ENCODE peak calls at places on chromosome 19, in six cellular contexts. Z is heart left ventricle, R is AG04450, T is testis, F is transverse colon, O is GM12865. X is an unnamed sample.

GRCh38 chr19:8340341-8341096 is 2.5 kb downstream of the KANK3 start:
- DNase-seq in Z (peak), R (no peak), T (peak), F (peak), O (no peak), X (no peak)

GRCh38 chr19:40147693-40148347 is 43.4 kb upstream of the MAP3K10 start:
- DNase-seq in Z (no peak), R (peak), T (no peak), F (peak), O (peak), X (no peak)

GRCh38 chr19:42178791-42179500 is 38.5 kb downstream of the DEDD2 start:
- DNase-seq in Z (no peak), R (no peak), T (no peak), F (no peak), O (peak), X (peak)

GRCh38 chr19:8638078-8638619 is 7.7 kb downstream of the NFILZ start:
- DNase-seq in Z (peak), R (no peak), T (peak), F (peak), O (no peak), X (no peak)

GRCh38 chr19:38892841-38893240 is 6.6 kb downstream of the SIRT2 start:
- DNase-seq in Z (no peak), R (no peak), T (peak), F (no peak), O (no peak), X (no peak)

GRCh38 chr19:3108775-3109174 is 14.6 kb downstream of the GNA11 start:
- DNase-seq in Z (no peak), R (peak), T (peak), F (peak), O (peak), X (peak)

GRCh38 chr19:40539070-40539469 is 37.6 kb upstream of the SHKBP1 start:
- DNase-seq in Z (no peak), R (no peak), T (no peak), F (no peak), O (no peak), X (no peak)

GRCh38 chr19:31548941-31549340 is 199.7 kb upstream of the TSHZ3 start:
- DNase-seq in Z (no peak), R (peak), T (peak), F (no peak), O (no peak), X (no peak)

GRCh38 chr19:16386619-16387240 is 62.1 kb downstream of the KLF2 start:
- DNase-seq in Z (no peak), R (peak), T (peak), F (no peak), O (peak), X (peak)

GRCh38 chr19:20482721-20483120 is 82.9 kb downstream of the ZNF737 start:
- DNase-seq in Z (no peak), R (no peak), T (no peak), F (no peak), O (no peak), X (no peak)

GRCh38 chr19:21848706-21849105 is 12.7 kb upstream of the ZNF43 start:
- DNase-seq in Z (no peak), R (peak), T (no peak), F (no peak), O (no peak), X (no peak)

GRCh38 chr19:33375760-33376159 is 2.3 kb downstream of the CEBPG start:
- DNase-seq in Z (no peak), R (no peak), T (no peak), F (no peak), O (no peak), X (no peak)

GRCh38 chr19:7670790-7671189 is 1.9 kb downstream of the RETN start:
- DNase-seq in Z (no peak), R (no peak), T (no peak), F (no peak), O (no peak), X (no peak)

DNA sequence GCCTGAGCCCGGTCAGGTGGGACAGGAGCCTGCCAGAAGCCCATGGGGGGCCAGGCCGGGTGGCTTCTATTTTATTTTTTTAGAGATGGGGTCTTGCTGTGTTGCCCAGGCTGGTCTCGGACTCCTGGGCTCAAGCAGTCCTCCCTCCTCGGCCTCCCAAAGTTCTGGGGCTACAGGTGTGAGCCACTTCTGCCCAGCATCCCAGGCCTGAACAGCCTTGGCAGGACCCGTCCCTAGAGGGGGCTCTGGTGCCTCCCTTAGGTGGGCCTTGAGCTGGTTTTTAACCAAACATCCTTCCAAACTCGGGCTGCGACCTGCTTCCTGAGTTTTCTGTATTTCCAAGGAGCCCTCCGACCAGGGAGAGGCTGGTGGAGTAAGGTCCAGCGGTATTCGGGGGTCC is 10.5 kb downstream of the COMP start:
- DNase-seq in Z (no peak), R (no peak), T (no peak), F (no peak), O (no peak), X (no peak)
- TF ChIP-seq CTCF in Z (no peak), R (no peak), T (no peak), F (no peak), O (peak), X (no peak)

GRCh38 chr19:56156768-56157167 is 15.7 kb downstream of the ZNF444 start:
- DNase-seq in Z (peak), R (no peak), T (no peak), F (peak), O (no peak), X (no peak)

GRCh38 chr19:56158170-56158757 is 17.2 kb downstream of the ZNF444 start:
- DNase-seq in Z (no peak), R (no peak), T (no peak), F (no peak), O (no peak), X (no peak)

GRCh38 chr19:56152644-56153043 is 11.6 kb downstream of the ZNF444 start:
- DNase-seq in Z (no peak), R (no peak), T (no peak), F (no peak), O (no peak), X (no peak)

GRCh38 chr19:56153507-56153906 is 12.4 kb downstream of the ZNF444 start:
- DNase-seq in Z (no peak), R (no peak), T (no peak), F (no peak), O (no peak), X (no peak)

DNA sequence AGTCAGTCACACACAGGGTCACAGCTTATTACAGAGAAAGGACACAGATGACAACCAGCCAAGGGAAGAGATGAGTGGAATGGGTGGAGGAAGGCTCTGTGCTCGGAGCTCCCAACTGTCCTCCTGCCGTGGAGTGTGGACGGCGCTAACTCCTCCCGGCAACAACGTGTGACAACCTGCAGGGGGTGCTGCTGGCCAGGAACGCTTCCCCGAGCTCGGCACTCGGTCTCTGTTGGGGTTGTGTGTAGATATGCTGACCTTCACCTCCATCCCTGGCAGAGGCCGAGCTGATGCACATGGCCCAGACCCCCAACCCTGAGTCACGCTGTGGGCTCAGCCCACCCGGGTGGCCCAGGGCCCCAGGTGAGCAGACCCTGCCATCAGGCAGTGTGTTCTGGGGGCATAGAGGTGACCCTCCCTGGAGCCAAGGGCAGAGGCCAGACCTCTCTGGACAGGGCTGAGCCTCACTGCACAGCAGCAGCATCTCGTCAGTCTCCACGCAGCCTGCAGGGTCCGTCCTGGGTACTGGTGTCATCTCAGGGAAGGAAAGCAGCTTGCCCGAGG is 14.1 kb downstream of the ZNF444 start:
- DNase-seq in Z (no peak), R (no peak), T (peak), F (peak), O (no peak), X (no peak)
- TF ChIP-seq CTCF in Z (peak), R (peak), T (peak), F (peak), O (peak), X (peak)

GRCh38 chr19:50668416-50669318 is 19.4 kb downstream of the C19orf81 start:
- DNase-seq in Z (no peak), R (no peak), T (no peak), F (no peak), O (no peak), X (no peak)

GRCh38 chr19:50666346-50667176 is 17.3 kb downstream of the C19orf81 start:
- DNase-seq in Z (no peak), R (no peak), T (no peak), F (no peak), O (no peak), X (no peak)

GRCh38 chr19:50669319-50670101 is 20.3 kb downstream of the C19orf81 start:
- DNase-seq in Z (no peak), R (no peak), T (peak), F (peak), O (peak), X (peak)

GRCh38 chr19:50667177-50667758 is 18.0 kb downstream of the C19orf81 start:
- DNase-seq in Z (no peak), R (no peak), T (no peak), F (no peak), O (no peak), X (no peak)

DNA sequence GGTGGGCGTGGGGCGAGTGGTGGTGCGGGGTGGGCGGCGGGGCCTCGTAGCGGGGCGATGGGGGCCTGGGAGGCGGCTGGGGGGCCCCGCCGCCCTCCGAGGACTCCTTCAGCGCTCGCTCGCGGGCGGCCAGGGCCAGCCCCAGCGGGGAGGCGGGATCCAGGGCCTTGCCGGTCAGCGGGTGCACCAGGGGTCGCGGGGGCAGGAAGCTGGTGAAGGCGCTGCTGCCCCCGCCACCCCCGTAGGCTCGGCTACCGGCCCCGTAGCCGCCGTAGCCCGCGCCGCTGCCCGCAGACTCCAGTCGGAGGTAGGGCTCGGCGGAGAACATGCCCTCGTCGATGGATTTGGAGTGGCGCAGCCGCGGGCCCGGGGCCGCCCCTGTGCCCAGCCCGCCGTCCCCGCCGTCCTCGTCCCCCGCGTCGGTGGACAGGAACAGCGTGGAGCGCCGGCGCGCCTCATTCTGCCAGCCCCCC is 18.6 kb downstream of the C19orf81 start:
- DNase-seq in Z (no peak), R (no peak), T (no peak), F (no peak), O (no peak), X (no peak)
- TF ChIP-seq CTCF in Z (no peak), R (no peak), T (no peak), F (no peak), O (no peak), X (no peak)

DNA sequence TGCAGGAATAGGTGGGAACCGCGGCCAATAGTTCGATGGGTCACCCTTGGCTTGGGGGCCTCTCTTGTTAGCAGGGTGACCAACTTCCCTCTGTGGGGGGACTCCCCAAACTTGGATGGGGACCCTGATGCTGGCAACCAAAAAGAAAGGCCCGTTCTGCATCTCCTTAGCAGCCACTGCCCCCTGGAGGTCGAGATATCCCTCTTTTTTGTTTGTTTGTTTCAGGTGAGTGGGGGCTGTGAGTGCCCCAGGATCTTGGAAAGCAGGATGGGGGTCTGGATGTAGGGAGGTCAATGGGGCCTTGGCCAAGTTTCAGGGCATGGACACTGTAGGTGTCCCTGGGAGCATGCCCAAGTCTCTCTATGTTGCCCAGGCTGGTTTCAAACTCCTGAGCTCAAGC is 7.7 kb upstream of the CRTC1 start:
- DNase-seq in Z (no peak), R (no peak), T (no peak), F (no peak), O (peak), X (no peak)
- TF ChIP-seq CTCF in Z (no peak), R (peak), T (no peak), F (no peak), O (peak), X (peak)

DNA sequence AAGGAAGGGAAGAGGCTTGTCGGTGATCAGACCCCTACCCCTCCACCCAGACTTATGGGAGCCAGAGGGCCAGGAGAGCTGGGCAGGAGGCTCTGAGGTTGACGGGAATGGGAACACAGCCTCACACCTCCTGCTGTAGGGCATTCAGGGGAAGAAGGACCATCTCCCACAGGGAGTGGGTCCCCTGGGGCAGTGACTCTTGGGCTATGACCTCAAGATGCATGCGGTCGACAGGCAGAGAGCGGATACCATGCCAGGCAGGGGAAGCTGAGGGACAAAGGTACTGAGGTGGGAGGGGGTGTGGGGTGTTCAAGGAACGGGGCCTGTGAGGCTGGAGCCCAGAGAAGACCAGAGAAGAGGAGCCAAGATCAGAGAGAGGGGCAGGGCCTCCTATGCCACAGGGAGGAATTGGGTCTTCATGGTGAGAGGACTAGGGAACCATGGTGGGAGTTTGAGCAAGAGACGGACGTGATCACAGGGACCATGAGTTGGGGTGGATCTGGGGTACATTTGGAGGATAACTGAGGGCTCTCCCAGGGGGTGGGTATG is 4.6 kb upstream of the TCF3 start:
- DNase-seq in Z (no peak), R (no peak), T (no peak), F (no peak), O (no peak), X (no peak)
- TF ChIP-seq CTCF in Z (no peak), R (no peak), T (no peak), F (no peak), O (no peak), X (no peak)